ENCODE peak calls at places on chromosomes 13 and 19, in nine cellular contexts. H is ascending aorta, R is tibial artery, C is psoas muscle, Y is IMR-90, A is upper lobe of right lung, J is GM23338, Z is Caco-2, W is A549. U is an unnamed sample. For H3K4me1, the result is how much of the 10 kb centered on the place peaks cover.

GRCh38 chr19:1140673-1141072 is 33.4 kb downstream of the SBNO2 start:
- DNase-seq in H (no peak), R (no peak), C (no peak), Y (no peak), A (no peak), J (no peak), Z (no peak), W (no peak), U (no peak)

GRCh38 chr19:10815969-10816635 is 19.9 kb downstream of the TMED1 start:
- DNase-seq in H (no peak), R (no peak), C (no peak), Y (peak), A (no peak), J (peak), Z (no peak), W (no peak), U (no peak)

GRCh38 chr19:40625406-40626120 is 24.4 kb downstream of the LTBP4 start:
- DNase-seq in H (no peak), R (no peak), C (no peak), Y (no peak), A (no peak), J (no peak), Z (no peak), W (no peak), U (no peak)

GRCh38 chr13:92661406-92661805 is 565.2 kb upstream of the GPC6 start:
- DNase-seq in H (no peak), R (no peak), C (no peak), Y (no peak), A (no peak), J (no peak), Z (no peak), W (no peak), U (no peak)

GRCh38 chr19:1383014-1383310 is 745 bp upstream of the NDUFS7 start:
- DNase-seq in H (no peak), R (no peak), C (no peak), Y (no peak), A (no peak), J (no peak), Z (no peak), W (no peak), U (no peak)

GRCh38 chr13:100473087-100473486 is 115.5 kb downstream of the GGACT start:
- DNase-seq in H (no peak), R (no peak), C (no peak), Y (no peak), A (no peak), J (peak), Z (no peak), W (no peak), U (no peak)

GRCh38 chr13:73440296-73440895 is 381.6 kb downstream of the KLF5 start:
- DNase-seq in H (no peak), R (no peak), C (no peak), Y (no peak), A (no peak), J (peak), Z (peak), W (peak), U (peak)

GRCh38 chr19:8499048-8499833 is 3.2 kb downstream of the PRAM1 start:
- DNase-seq in H (no peak), R (no peak), C (no peak), Y (no peak), A (no peak), J (peak), Z (no peak), W (no peak), U (no peak)

GRCh38 chr13:26882731-26883130 is 122.1 kb upstream of the GPR12 start:
- DNase-seq in H (no peak), R (no peak), C (no peak), Y (no peak), A (no peak), J (no peak), Z (no peak), W (no peak), U (no peak)

DNA sequence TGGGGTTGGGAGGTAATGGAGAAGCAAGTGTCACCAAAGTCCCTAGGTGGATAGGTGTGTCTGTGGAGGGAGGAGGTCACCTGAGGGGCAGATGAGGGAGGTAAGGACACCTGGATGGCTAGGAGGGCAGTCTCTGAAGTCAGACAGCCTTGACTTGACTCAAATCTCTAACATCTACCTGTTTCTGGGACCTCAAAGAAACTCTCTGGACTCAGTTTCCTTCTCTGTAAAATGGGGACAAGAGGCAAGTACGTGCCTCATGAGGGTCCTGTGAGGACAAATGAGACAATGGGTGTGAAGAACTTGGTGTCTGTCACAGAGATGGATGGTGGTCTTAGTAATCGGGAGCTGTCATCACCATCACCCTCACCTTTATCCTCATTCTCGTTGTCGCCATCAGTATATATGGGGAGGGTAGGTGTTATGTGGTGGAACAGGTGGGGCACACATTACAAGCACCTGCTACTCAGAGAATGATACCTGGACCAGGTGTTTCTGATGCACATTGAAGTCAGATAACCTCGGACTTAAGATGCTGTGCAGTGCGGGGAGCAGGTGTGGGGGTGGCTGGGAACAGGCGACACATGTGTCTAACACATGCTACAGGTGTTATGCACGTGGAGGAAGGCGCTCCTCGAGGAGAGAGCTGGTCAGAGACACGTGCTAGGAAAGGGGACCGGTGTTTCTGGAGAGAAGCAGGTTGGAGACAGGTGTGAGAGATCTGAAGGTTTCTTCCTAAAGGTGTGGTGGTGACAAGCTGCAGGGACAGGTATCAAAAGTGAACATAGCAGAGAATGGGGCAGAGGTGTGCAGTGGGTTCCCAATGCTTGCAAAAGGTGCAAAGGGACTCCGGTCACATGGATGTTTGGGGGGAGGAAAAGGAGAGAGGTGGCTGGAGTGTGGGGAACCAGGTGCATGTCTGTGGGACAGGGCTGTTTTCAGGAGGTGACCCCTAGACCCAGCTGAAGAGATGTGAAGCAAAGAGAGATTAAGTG is 3.8 kb downstream of the ERFL start:
- DNase-seq in H (no peak), R (no peak), C (no peak), Y (no peak), A (no peak), J (peak), Z (no peak), W (no peak), U (no peak)
- H3K4me1 ChIP-seq in H (under half), R (under half), C (under half), Y (under half), A (under half), J (under half), Z (under half), W (under half), U (under half)

GRCh38 chr19:14761607-14762006 is 16.8 kb downstream of the ADGRE2 start:
- DNase-seq in H (peak), R (no peak), C (no peak), Y (no peak), A (no peak), J (no peak), Z (no peak), W (no peak), U (no peak)

GRCh38 chr19:14762111-14762510 is 16.2 kb downstream of the ADGRE2 start:
- DNase-seq in H (no peak), R (no peak), C (no peak), Y (no peak), A (no peak), J (no peak), Z (no peak), W (no peak), U (no peak)

GRCh38 chr19:14763497-14764145 is 14.7 kb downstream of the ADGRE2 start:
- DNase-seq in H (no peak), R (no peak), C (no peak), Y (no peak), A (no peak), J (no peak), Z (no peak), W (no peak), U (no peak)

GRCh38 chr19:14764401-14764800 is 14.0 kb downstream of the ADGRE2 start:
- DNase-seq in H (no peak), R (no peak), C (no peak), Y (no peak), A (peak), J (no peak), Z (no peak), W (no peak), U (no peak)

GRCh38 chr19:14758816-14759215 is 19.5 kb downstream of the ADGRE2 start:
- DNase-seq in H (peak), R (no peak), C (no peak), Y (no peak), A (no peak), J (peak), Z (peak), W (no peak), U (no peak)
- H3K4me3 ChIP-seq in H (no peak), R (no peak), C (no peak), Y (no peak), A (no peak), J (peak), Z (peak), W (no peak), U (no peak)

DNA sequence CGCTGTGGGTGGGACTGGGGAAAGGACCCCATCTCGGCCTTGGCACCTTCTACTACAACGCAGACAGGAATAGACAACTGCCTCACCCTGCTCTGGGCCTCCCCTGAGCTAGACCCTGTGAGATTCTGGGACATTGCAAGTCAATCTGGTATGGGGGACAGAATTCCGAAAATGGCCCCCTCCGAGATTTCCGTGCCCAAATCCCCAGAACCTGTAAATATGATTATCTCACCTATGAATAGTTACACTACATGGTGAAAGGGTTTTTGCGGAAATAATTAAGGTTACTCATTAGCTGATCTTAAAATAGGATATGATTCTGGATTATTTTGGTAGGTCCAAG is 618 bp upstream of the ZBTB45 start:
- DNase-seq in H (no peak), R (no peak), C (no peak), Y (no peak), A (no peak), J (no peak), Z (no peak), W (no peak), U (no peak)
- H3K4me1 ChIP-seq in H (under half), R (under half), C (under half), Y (under half), A (under half), J (under half), Z (under half), W (under half), U (under half)

GRCh38 chr13:44573790-44574465 is 2.2 kb downstream of the TSC22D1 start:
- DNase-seq in H (no peak), R (no peak), C (no peak), Y (peak), A (no peak), J (peak), Z (peak), W (peak), U (peak)
- H3K4me3 ChIP-seq in H (peak), R (peak), C (peak), Y (peak), A (peak), J (peak), Z (no peak), W (no peak), U (peak)

DNA sequence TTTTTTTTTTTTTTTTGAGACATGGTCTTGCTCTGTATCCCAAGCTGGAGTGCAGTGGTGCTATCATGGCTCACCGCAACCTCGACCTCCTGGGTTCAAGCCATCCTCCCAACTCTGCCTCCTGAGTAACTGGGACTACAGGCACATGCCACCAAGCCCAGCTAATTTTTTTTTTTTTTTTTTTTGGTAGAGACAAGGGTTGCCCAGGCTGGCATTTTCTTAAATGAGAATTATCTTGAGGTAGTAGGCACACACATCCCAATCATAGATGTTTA is 68.5 kb upstream of the GPR183 start:
- DNase-seq in H (no peak), R (no peak), C (no peak), Y (no peak), A (no peak), J (no peak), Z (no peak), W (no peak), U (no peak)
- H3K4me1 ChIP-seq in H (under half), R (under half), C (under half), Y (under half), A (under half), J (under half), Z (under half), W (under half), U (under half)

GRCh38 chr19:34959021-34959420 is 5.0 kb downstream of the ZNF792 start:
- DNase-seq in H (no peak), R (no peak), C (no peak), Y (no peak), A (no peak), J (no peak), Z (no peak), W (no peak), U (no peak)
- H3K4me3 ChIP-seq in H (peak), R (no peak), C (no peak), Y (no peak), A (no peak), J (no peak), Z (no peak), W (no peak), U (no peak)

DNA sequence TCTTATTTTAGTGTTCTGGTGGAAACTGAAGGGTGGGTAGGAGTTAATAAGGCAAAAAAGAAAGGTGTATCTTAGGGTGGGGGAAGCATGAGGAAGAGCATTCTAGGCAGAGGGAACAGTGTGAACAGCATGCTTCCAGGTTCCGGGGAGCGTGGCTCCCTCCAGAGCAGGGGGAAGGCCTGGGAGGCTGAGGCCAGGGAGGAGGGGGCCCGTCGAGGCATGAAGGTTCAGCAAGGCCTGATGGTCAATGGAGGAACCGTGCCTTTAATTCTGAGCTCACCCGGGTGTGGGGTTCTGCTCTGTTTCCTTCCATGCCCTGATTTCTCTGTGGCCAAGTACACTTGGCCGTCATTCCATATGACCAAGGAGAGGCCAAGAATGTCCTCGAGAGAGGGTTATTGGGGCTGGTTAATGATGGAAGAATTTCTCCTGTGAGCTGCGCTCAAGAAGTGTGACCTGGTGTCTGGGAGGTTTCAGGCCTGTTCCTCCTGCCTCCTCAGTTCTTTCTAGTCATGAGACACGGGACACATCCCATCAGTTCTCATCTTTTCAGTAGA is 73.5 kb downstream of the SIPA1L3 start:
- DNase-seq in H (no peak), R (peak), C (no peak), Y (no peak), A (peak), J (no peak), Z (no peak), W (no peak), U (no peak)
- H3K4me1 ChIP-seq in H (under half), R (under half), C (under half), Y (under half), A (under half), J (under half), Z (half or more), W (under half), U (under half)

GRCh38 chr19:57248646-57249045 is 8.2 kb downstream of the ZNF805 start:
- DNase-seq in H (no peak), R (no peak), C (no peak), Y (no peak), A (no peak), J (no peak), Z (no peak), W (no peak), U (no peak)

GRCh38 chr19:57245066-57245465 is 4.6 kb downstream of the ZNF805 start:
- DNase-seq in H (no peak), R (no peak), C (no peak), Y (no peak), A (no peak), J (no peak), Z (no peak), W (no peak), U (no peak)

GRCh38 chr19:57244513-57244912 is 4.1 kb downstream of the ZNF805 start:
- DNase-seq in H (no peak), R (no peak), C (no peak), Y (no peak), A (no peak), J (no peak), Z (no peak), W (no peak), U (no peak)

GRCh38 chr19:57242821-57243220 is 2.4 kb downstream of the ZNF805 start:
- DNase-seq in H (no peak), R (no peak), C (no peak), Y (no peak), A (no peak), J (no peak), Z (no peak), W (no peak), U (no peak)

GRCh38 chr19:57245959-57246358 is 5.5 kb downstream of the ZNF805 start:
- DNase-seq in H (no peak), R (no peak), C (no peak), Y (no peak), A (no peak), J (no peak), Z (no peak), W (no peak), U (no peak)
- H3K4me3 ChIP-seq in H (no peak), R (no peak), C (no peak), Y (no peak), A (no peak), J (no peak), Z (no peak), W (no peak), U (no peak)

U was measured in HAP-1.